ENCODE peak calls at places on chromosomes 12 and 14, in eight cellular contexts. One of them, this sample, is unnamed.
A peak's percentile ranks its signal among the peaks of the same experiment; 100 is the strongest.

GRCh38 chr14:49975286-49975685 is 82.4 kb downstream of the ARF6 start:
- DNase-seq in vagina: no peak
- DNase-seq in HCT116: peak; percentile 93
- DNase-seq in spleen: no peak
- DNase-seq in prostate gland: no peak
- DNase-seq in H1: no peak
- DNase-seq in stomach: no peak
- DNase-seq in sigmoid colon: no peak
- DNase-seq in this sample: no peak

GRCh38 chr12:106945261-106945851 is 10.4 kb upstream of the TMEM263 start:
- DNase-seq in H1: no peak
- DNase-seq in prostate gland: no peak
- DNase-seq in HCT116: no peak
- DNase-seq in stomach: no peak
- DNase-seq in spleen: no peak
- DNase-seq in sigmoid colon: no peak
- DNase-seq in vagina: no peak
- DNase-seq in this sample: no peak

GRCh38 chr12:86158956-86159355 is 97.2 kb downstream of the MGAT4C start:
- DNase-seq in prostate gland: no peak
- DNase-seq in H1: no peak
- DNase-seq in stomach: no peak
- DNase-seq in sigmoid colon: no peak
- DNase-seq in HCT116: no peak
- DNase-seq in spleen: no peak
- DNase-seq in vagina: no peak
- DNase-seq in this sample: no peak

GRCh38 chr14:100339757-100340453 is 16.8 kb downstream of the SLC25A47 start:
- DNase-seq in spleen: peak; percentile 21
- DNase-seq in vagina: peak; percentile 60
- DNase-seq in prostate gland: no peak
- DNase-seq in H1: no peak
- DNase-seq in stomach: no peak
- DNase-seq in sigmoid colon: no peak
- DNase-seq in HCT116: no peak
- DNase-seq in this sample: no peak

GRCh38 chr14:69107407-69108003 is 45.4 kb downstream of the DCAF5 start:
- DNase-seq in prostate gland: peak; percentile 54
- DNase-seq in HCT116: peak; percentile 60
- DNase-seq in sigmoid colon: no peak
- DNase-seq in H1: no peak
- DNase-seq in stomach: peak; percentile 36
- DNase-seq in vagina: no peak
- DNase-seq in spleen: no peak
- DNase-seq in this sample: peak; percentile 13

GRCh38 chr14:57962293-57962996 is 96.6 kb upstream of the SLC35F4 start:
- DNase-seq in stomach: no peak
- DNase-seq in sigmoid colon: no peak
- DNase-seq in vagina: no peak
- DNase-seq in HCT116: no peak
- DNase-seq in prostate gland: no peak
- DNase-seq in H1: peak; percentile 66
- DNase-seq in spleen: no peak
- DNase-seq in this sample: no peak

GRCh38 chr12:75910452-75910722 is 121.2 kb downstream of the PHLDA1 start:
- DNase-seq in stomach: no peak
- DNase-seq in vagina: no peak
- DNase-seq in sigmoid colon: no peak
- DNase-seq in spleen: no peak
- DNase-seq in H1: no peak
- DNase-seq in prostate gland: no peak
- DNase-seq in HCT116: no peak
- DNase-seq in this sample: no peak

GRCh38 chr12:50196537-50196936 is 29.4 kb upstream of the CERS5 start:
- DNase-seq in stomach: no peak
- DNase-seq in HCT116: no peak
- DNase-seq in vagina: no peak
- DNase-seq in prostate gland: peak; percentile 49
- DNase-seq in sigmoid colon: no peak
- DNase-seq in spleen: no peak
- DNase-seq in H1: no peak
- DNase-seq in this sample: no peak

GRCh38 chr12:25904442-25904841 is 54.0 kb upstream of the RASSF8 start:
- DNase-seq in prostate gland: no peak
- DNase-seq in spleen: no peak
- DNase-seq in vagina: no peak
- DNase-seq in HCT116: no peak
- DNase-seq in stomach: no peak
- DNase-seq in sigmoid colon: no peak
- DNase-seq in H1: no peak
- DNase-seq in this sample: no peak

GRCh38 chr14:93105362-93105761 is 10.4 kb downstream of the ITPK1 start:
- DNase-seq in sigmoid colon: no peak
- DNase-seq in HCT116: no peak
- DNase-seq in prostate gland: no peak
- DNase-seq in spleen: peak; percentile 85
- DNase-seq in stomach: peak; percentile 41
- DNase-seq in vagina: no peak
- DNase-seq in H1: no peak
- DNase-seq in this sample: no peak

GRCh38 chr12:102480401-102480800 is at the start of gene IGF1:
- DNase-seq in spleen: no peak
- DNase-seq in HCT116: no peak
- DNase-seq in vagina: no peak
- DNase-seq in sigmoid colon: no peak
- DNase-seq in H1: no peak
- DNase-seq in stomach: no peak
- DNase-seq in prostate gland: no peak
- DNase-seq in this sample: no peak

GRCh38 chr14:62209287-62209899 is 447.2 kb downstream of the SNAPC1 start:
- DNase-seq in spleen: no peak
- DNase-seq in HCT116: no peak
- DNase-seq in vagina: no peak
- DNase-seq in stomach: no peak
- DNase-seq in prostate gland: no peak
- DNase-seq in H1: no peak
- DNase-seq in sigmoid colon: no peak
- DNase-seq in this sample: no peak

GRCh38 chr14:20714593-20715250 is 26.2 kb downstream of the ANG start:
- DNase-seq in H1: no peak
- DNase-seq in stomach: peak; percentile 91
- DNase-seq in prostate gland: peak; percentile 82
- DNase-seq in spleen: peak; percentile 86
- DNase-seq in HCT116: no peak
- DNase-seq in sigmoid colon: peak; percentile 86
- DNase-seq in vagina: no peak
- DNase-seq in this sample: no peak

GRCh38 chr12:72271741-72272661 is at the start of gene TRHDE:
- DNase-seq in prostate gland: no peak
- DNase-seq in spleen: peak; percentile 74
- DNase-seq in H1: peak; percentile 75
- DNase-seq in HCT116: no peak
- DNase-seq in sigmoid colon: peak; percentile 64
- DNase-seq in vagina: no peak
- DNase-seq in stomach: no peak
- DNase-seq in this sample: peak; percentile 11

GRCh38 chr12:90013409-90013808 is 304.8 kb upstream of the ATP2B1 start:
- DNase-seq in H1: no peak
- DNase-seq in sigmoid colon: no peak
- DNase-seq in stomach: no peak
- DNase-seq in HCT116: no peak
- DNase-seq in vagina: no peak
- DNase-seq in spleen: no peak
- DNase-seq in prostate gland: no peak
- DNase-seq in this sample: no peak

GRCh38 chr12:30989754-30990153 is 63.2 kb downstream of the TSPAN11 start:
- DNase-seq in sigmoid colon: no peak
- DNase-seq in stomach: no peak
- DNase-seq in prostate gland: peak; percentile 26
- DNase-seq in H1: peak; percentile 76
- DNase-seq in HCT116: no peak
- DNase-seq in vagina: no peak
- DNase-seq in spleen: no peak
- DNase-seq in this sample: peak; percentile 46

GRCh38 chr14:77498984-77499527 is 440 bp upstream of the ISM2 start:
- DNase-seq in spleen: no peak
- DNase-seq in sigmoid colon: peak; percentile 35
- DNase-seq in vagina: no peak
- DNase-seq in prostate gland: no peak
- DNase-seq in HCT116: no peak
- DNase-seq in stomach: peak; percentile 22
- DNase-seq in H1: peak; percentile 66
- DNase-seq in this sample: peak; percentile 53

GRCh38 chr12:109523071-109523470 is 45.6 kb downstream of the UBE3B start:
- DNase-seq in vagina: no peak
- DNase-seq in stomach: no peak
- DNase-seq in prostate gland: no peak
- DNase-seq in spleen: no peak
- DNase-seq in H1: no peak
- DNase-seq in HCT116: no peak
- DNase-seq in sigmoid colon: no peak
- DNase-seq in this sample: no peak

GRCh38 chr14:76848879-76849278 is 22.7 kb downstream of the LRRC74A start:
- DNase-seq in spleen: no peak
- DNase-seq in HCT116: peak; percentile 15
- DNase-seq in stomach: no peak
- DNase-seq in vagina: no peak
- DNase-seq in sigmoid colon: no peak
- DNase-seq in prostate gland: no peak
- DNase-seq in H1: no peak
- DNase-seq in this sample: no peak

GRCh38 chr12:124568431-124569374 is 1.3 kb upstream of the NCOR2 start:
- DNase-seq in spleen: no peak
- DNase-seq in sigmoid colon: peak; percentile 94
- DNase-seq in HCT116: no peak
- DNase-seq in H1: peak; percentile 65
- DNase-seq in stomach: peak; percentile 44
- DNase-seq in vagina: no peak
- DNase-seq in prostate gland: peak; percentile 46
- DNase-seq in this sample: peak; percentile 67

GRCh38 chr14:54570047-54570446 is 3.1 kb downstream of the SAMD4A start:
- DNase-seq in vagina: no peak
- DNase-seq in sigmoid colon: no peak
- DNase-seq in HCT116: no peak
- DNase-seq in stomach: no peak
- DNase-seq in spleen: no peak
- DNase-seq in H1: no peak
- DNase-seq in prostate gland: no peak
- DNase-seq in this sample: no peak

GRCh38 chr12:69173358-69173757 is 66.0 kb upstream of the CPSF6 start:
- DNase-seq in H1: no peak
- DNase-seq in HCT116: no peak
- DNase-seq in stomach: no peak
- DNase-seq in prostate gland: no peak
- DNase-seq in spleen: no peak
- DNase-seq in vagina: no peak
- DNase-seq in sigmoid colon: no peak
- DNase-seq in this sample: no peak
- TF ChIP-seq POLR2AphosphoS5 in H1: no peak
- TF ChIP-seq POLR2AphosphoS5 in HCT116: no peak
- TF ChIP-seq POLR2AphosphoS5 in stomach: no peak
- TF ChIP-seq POLR2AphosphoS5 in prostate gland: no peak
- TF ChIP-seq POLR2AphosphoS5 in spleen: no peak
- TF ChIP-seq POLR2AphosphoS5 in vagina: no peak
- TF ChIP-seq POLR2AphosphoS5 in sigmoid colon: no peak
- TF ChIP-seq POLR2AphosphoS5 in this sample: no peak

DNA sequence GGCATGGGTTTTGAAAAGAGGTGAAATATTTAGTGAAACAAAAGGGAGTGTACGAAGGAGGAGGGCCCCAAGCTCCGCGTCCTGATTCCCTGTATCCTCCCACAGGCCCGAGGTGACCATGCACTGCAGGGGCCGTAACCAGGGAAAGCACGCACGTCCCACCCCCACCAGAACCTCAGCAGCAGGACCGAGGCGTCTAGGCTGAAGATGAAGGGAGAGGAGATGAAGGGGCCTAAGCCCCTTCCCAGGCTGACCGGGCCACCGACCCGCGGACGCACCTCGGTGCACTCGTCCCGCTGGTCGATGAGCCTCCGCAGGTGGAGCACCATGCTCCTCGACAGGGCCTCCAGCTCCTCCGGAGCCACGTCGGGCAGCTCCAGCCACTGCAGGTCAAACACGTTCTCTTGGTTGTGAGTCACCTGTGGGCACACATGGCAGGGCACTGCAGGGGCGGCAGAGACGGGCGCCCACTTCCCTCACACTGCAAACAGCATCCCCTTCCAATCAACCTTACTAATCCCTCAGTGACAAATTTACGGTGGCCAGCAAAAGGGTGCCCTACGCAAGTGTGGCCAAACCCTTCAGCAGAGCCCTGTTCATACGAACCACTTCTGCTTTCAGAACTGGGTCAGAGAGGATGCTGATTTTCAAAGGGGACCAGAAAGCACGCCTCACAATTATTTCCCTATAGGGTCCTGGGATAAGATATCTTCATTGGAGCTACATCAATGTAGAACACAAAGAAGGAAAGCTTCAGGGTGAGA is 77.8 kb downstream of the CCDC88C start:
- DNase-seq in H1: no peak
- DNase-seq in stomach: no peak
- DNase-seq in prostate gland: no peak
- DNase-seq in sigmoid colon: no peak
- DNase-seq in spleen: peak; percentile 61
- DNase-seq in HCT116: no peak
- DNase-seq in vagina: no peak
- DNase-seq in this sample: no peak
- TF ChIP-seq POLR2A in H1: no peak
- TF ChIP-seq POLR2A in stomach: no peak
- TF ChIP-seq POLR2A in prostate gland: no peak
- TF ChIP-seq POLR2A in sigmoid colon: no peak
- TF ChIP-seq POLR2A in spleen: no peak
- TF ChIP-seq POLR2A in HCT116: no peak
- TF ChIP-seq POLR2A in vagina: no peak
- TF ChIP-seq POLR2A in this sample: no peak

GRCh38 chr12:82474798-82475184 is 116.5 kb downstream of the METTL25 start:
- DNase-seq in stomach: no peak
- DNase-seq in prostate gland: no peak
- DNase-seq in vagina: no peak
- DNase-seq in spleen: no peak
- DNase-seq in sigmoid colon: no peak
- DNase-seq in H1: no peak
- DNase-seq in HCT116: no peak
- DNase-seq in this sample: no peak
- TF ChIP-seq POLR2AphosphoS5 in stomach: no peak
- TF ChIP-seq POLR2AphosphoS5 in prostate gland: no peak
- TF ChIP-seq POLR2AphosphoS5 in vagina: no peak
- TF ChIP-seq POLR2AphosphoS5 in spleen: no peak
- TF ChIP-seq POLR2AphosphoS5 in sigmoid colon: no peak
- TF ChIP-seq POLR2AphosphoS5 in H1: no peak
- TF ChIP-seq POLR2AphosphoS5 in HCT116: no peak
- TF ChIP-seq POLR2AphosphoS5 in this sample: no peak

DNA sequence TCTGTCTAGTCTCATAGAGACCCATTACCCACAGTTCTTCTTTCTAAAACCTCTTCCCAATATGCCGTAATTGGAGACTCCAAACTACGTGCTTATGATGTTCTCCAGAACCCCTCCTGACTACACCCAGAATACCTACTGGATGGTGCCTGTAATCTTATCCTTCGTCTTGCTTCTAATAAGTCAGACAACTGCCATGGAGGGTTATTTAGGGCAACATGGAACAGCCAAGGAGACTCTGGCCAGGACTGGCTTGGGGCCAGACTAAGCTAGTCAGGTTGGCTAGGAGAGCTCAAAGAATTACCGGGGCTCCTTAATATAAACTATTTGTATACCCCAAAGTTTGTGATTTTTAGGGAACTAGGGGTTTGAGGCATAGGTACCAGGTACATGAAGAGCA is 6.8 kb downstream of the PFKM start:
- DNase-seq in vagina: no peak
- DNase-seq in H1: no peak
- DNase-seq in HCT116: no peak
- DNase-seq in sigmoid colon: no peak
- DNase-seq in prostate gland: no peak
- DNase-seq in stomach: no peak
- DNase-seq in spleen: no peak
- DNase-seq in this sample: no peak
- TF ChIP-seq POLR2A in vagina: no peak
- TF ChIP-seq POLR2A in H1: no peak
- TF ChIP-seq POLR2A in HCT116: no peak
- TF ChIP-seq POLR2A in sigmoid colon: no peak
- TF ChIP-seq POLR2A in prostate gland: no peak
- TF ChIP-seq POLR2A in stomach: no peak
- TF ChIP-seq POLR2A in spleen: no peak
- TF ChIP-seq POLR2A in this sample: no peak

This sample was measured in GM12891.